ENCODE peak calls at places on chromosomes 12 and 14, in four cellular contexts. X is fibroblast of lung, Y is PC-9, R is suprapubic skin. H is an unnamed sample.

GRCh38 chr14:54642950-54643695 is 76.2 kb downstream of the SAMD4A start:
- DNase-seq in X (peak), Y (no peak), R (no peak), H (peak)

GRCh38 chr12:116541547-116542344 is 17.4 kb upstream of the MAP1LC3B2 start:
- DNase-seq in X (no peak), Y (no peak), R (no peak), H (no peak)

GRCh38 chr12:76830456-76830855 is 48.4 kb downstream of the CSRP2 start:
- DNase-seq in X (peak), Y (no peak), R (no peak), H (no peak)

GRCh38 chr14:103204852-103205540 is 81.7 kb downstream of the TNFAIP2 start:
- DNase-seq in X (peak), Y (no peak), R (peak), H (no peak)

GRCh38 chr12:59020541-59020940 is 100.2 kb upstream of the LRIG3 start:
- DNase-seq in X (no peak), Y (no peak), R (no peak), H (no peak)

GRCh38 chr12:71594214-71594948 is 69.3 kb downstream of the ZFC3H1 start:
- DNase-seq in X (no peak), Y (no peak), R (no peak), H (no peak)

GRCh38 chr12:131608740-131609665 is 101.9 kb upstream of the SFSWAP start:
- DNase-seq in X (peak), Y (peak), R (peak), H (peak)

GRCh38 chr12:98968896-98969295 is 323.8 kb downstream of the APAF1 start:
- DNase-seq in X (no peak), Y (no peak), R (no peak), H (no peak)

GRCh38 chr12:13258212-13258611 is 61.7 kb downstream of the EMP1 start:
- DNase-seq in X (no peak), Y (no peak), R (no peak), H (no peak)

GRCh38 chr12:50221228-50222008 is 54.2 kb upstream of the CERS5 start:
- DNase-seq in X (peak), Y (no peak), R (no peak), H (no peak)

GRCh38 chr12:2239376-2240010 is 186.7 kb downstream of the CACNA1C start:
- DNase-seq in X (no peak), Y (no peak), R (no peak), H (no peak)

GRCh38 chr12:30806989-30807694 is 52.4 kb upstream of the CAPRIN2 start:
- DNase-seq in X (peak), Y (peak), R (no peak), H (peak)

GRCh38 chr12:12157424-12157823 is 86.7 kb downstream of the BCL2L14 start:
- DNase-seq in X (no peak), Y (no peak), R (no peak), H (no peak)

GRCh38 chr12:105192624-105193225 is 43.2 kb downstream of the APPL2 start:
- DNase-seq in X (no peak), Y (no peak), R (no peak), H (no peak)

GRCh38 chr14:73850940-73851339 is 691 bp upstream of the PTGR2 start:
- DNase-seq in X (peak), Y (peak), R (no peak), H (no peak)

GRCh38 chr12:109446-109845 is 42.9 kb downstream of the IQSEC3 start:
- DNase-seq in X (no peak), Y (no peak), R (no peak), H (no peak)

GRCh38 chr12:121697093-121697698 is 15.4 kb upstream of the TMEM120B start:
- DNase-seq in X (peak), Y (peak), R (no peak), H (peak)

GRCh38 chr12:31011336-31011735 is 62.3 kb upstream of the DDX11 start:
- DNase-seq in X (no peak), Y (no peak), R (no peak), H (no peak)

GRCh38 chr14:93818857-93819256 is 30.6 kb upstream of the PRIMA1 start:
- DNase-seq in X (no peak), Y (no peak), R (no peak), H (no peak)

GRCh38 chr12:108697905-108698304 is 33.4 kb downstream of the CORO1C start:
- DNase-seq in X (no peak), Y (no peak), R (no peak), H (no peak)

GRCh38 chr12:52821826-52822660 is 8.1 kb upstream of the KRT4 start:
- DNase-seq in X (no peak), Y (peak), R (no peak), H (no peak)

GRCh38 chr14:20551606-20552005 is 9.2 kb downstream of the RNASE9 start:
- DNase-seq in X (no peak), Y (no peak), R (no peak), H (no peak)

GRCh38 chr14:97177635-97178034 is 380.5 kb downstream of the VRK1 start:
- DNase-seq in X (no peak), Y (no peak), R (no peak), H (no peak)

GRCh38 chr12:122172262-122172939 is 1.6 kb downstream of the IL31 start:
- DNase-seq in X (no peak), Y (no peak), R (no peak), H (no peak)

GRCh38 chr14:47917344-47917954 is 242.0 kb upstream of the MDGA2 start:
- DNase-seq in X (peak), Y (peak), R (no peak), H (no peak)

GRCh38 chr12:121294151-121294889 is 2.2 kb downstream of the CAMKK2 start:
- DNase-seq in X (no peak), Y (no peak), R (peak), H (no peak)

GRCh38 chr12:122336015-122336946 is 70.0 kb upstream of the VPS33A start:
- DNase-seq in X (peak), Y (peak), R (no peak), H (peak)

GRCh38 chr14:41604793-41605534 is 1.7 kb upstream of the LRFN5 start:
- DNase-seq in X (peak), Y (peak), R (no peak), H (no peak)

GRCh38 chr14:78403278-78403815 is 233.2 kb downstream of the NRXN3 start:
- DNase-seq in X (peak), Y (no peak), R (no peak), H (no peak)

GRCh38 chr12:121767525-121768016 is 25.9 kb downstream of the RHOF start:
- DNase-seq in X (peak), Y (no peak), R (no peak), H (no peak)

GRCh38 chr12:101891462-101891971 is 14.1 kb downstream of the DRAM1 start:
- DNase-seq in X (peak), Y (peak), R (no peak), H (peak)

GRCh38 chr14:24070285-24071143 is 848 bp upstream of the CPNE6 start:
- DNase-seq in X (no peak), Y (no peak), R (no peak), H (no peak)

GRCh38 chr14:19800282-19801117 is 3.1 kb upstream of the OR4N2 start:
- DNase-seq in X (no peak), Y (no peak), R (no peak), H (no peak)

GRCh38 chr12:40261937-40262336 is 37.1 kb downstream of the LRRK2 start:
- DNase-seq in X (no peak), Y (no peak), R (no peak), H (no peak)

GRCh38 chr14:36424478-36425102 is 95.4 kb downstream of the NKX2-1 start:
- DNase-seq in X (no peak), Y (no peak), R (no peak), H (no peak)

GRCh38 chr14:54348923-54349615 is 47.7 kb upstream of the CDKN3 start:
- DNase-seq in X (peak), Y (no peak), R (no peak), H (no peak)

GRCh38 chr14:52013984-52014600 is 24.7 kb downstream of the RTRAF start:
- DNase-seq in X (no peak), Y (no peak), R (no peak), H (no peak)

GRCh38 chr12:90253142-90253541 is 544.5 kb upstream of the ATP2B1 start:
- DNase-seq in X (no peak), Y (no peak), R (no peak), H (no peak)

GRCh38 chr12:31714406-31715271 is 14.2 kb downstream of the AMN1 start:
- DNase-seq in X (no peak), Y (no peak), R (no peak), H (no peak)

GRCh38 chr14:92950773-92951172 is 27.8 kb downstream of the CHGA start:
- DNase-seq in X (no peak), Y (no peak), R (no peak), H (no peak)

GRCh38 chr12:75361408-75361807 is 26.9 kb downstream of the GLIPR1L1 start:
- DNase-seq in X (no peak), Y (no peak), R (no peak), H (no peak)

GRCh38 chr12:75360920-75361319 is 26.4 kb downstream of the GLIPR1L1 start:
- DNase-seq in X (no peak), Y (no peak), R (no peak), H (no peak)

GRCh38 chr12:75364918-75365317 is 26.0 kb upstream of the GLIPR1L2 start:
- DNase-seq in X (no peak), Y (no peak), R (no peak), H (no peak)

DNA sequence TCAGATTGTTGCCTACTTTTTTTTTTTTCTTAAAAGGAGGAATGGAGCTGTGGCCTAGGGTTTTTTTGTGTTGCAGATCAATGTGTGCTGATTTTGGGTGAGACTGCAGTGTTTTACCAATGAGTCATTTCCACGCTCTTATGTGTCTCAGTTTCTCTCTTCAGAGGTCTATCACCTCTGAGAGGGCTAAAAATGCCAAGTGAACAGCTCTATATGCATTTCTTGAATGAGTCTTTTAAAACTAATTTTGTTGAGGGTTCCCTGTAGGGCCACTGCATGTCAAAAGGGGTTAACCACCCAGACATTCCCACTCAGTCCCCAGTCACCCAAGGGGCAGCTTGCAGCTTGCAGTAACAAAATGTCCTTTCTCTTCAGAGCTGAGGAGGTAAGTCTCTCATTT is 24.3 kb upstream of the GLIPR1L2 start:
- DNase-seq in X (peak), Y (no peak), R (no peak), H (no peak)
- H3K4me3 ChIP-seq in X (no peak), Y (no peak), R (no peak), H (no peak)

GRCh38 chr12:107057071-107057834 is 36.1 kb downstream of the CRY1 start:
- DNase-seq in X (peak), Y (peak), R (no peak), H (no peak)
- H3K27ac ChIP-seq in X (no peak), Y (peak), R (no peak), H (no peak)

GRCh38 chr14:89384023-89384422 is 33.0 kb downstream of the FOXN3 start:
- DNase-seq in X (no peak), Y (no peak), R (no peak), H (no peak)
- H3K4me3 ChIP-seq in X (no peak), Y (no peak), R (no peak), H (no peak)

DNA sequence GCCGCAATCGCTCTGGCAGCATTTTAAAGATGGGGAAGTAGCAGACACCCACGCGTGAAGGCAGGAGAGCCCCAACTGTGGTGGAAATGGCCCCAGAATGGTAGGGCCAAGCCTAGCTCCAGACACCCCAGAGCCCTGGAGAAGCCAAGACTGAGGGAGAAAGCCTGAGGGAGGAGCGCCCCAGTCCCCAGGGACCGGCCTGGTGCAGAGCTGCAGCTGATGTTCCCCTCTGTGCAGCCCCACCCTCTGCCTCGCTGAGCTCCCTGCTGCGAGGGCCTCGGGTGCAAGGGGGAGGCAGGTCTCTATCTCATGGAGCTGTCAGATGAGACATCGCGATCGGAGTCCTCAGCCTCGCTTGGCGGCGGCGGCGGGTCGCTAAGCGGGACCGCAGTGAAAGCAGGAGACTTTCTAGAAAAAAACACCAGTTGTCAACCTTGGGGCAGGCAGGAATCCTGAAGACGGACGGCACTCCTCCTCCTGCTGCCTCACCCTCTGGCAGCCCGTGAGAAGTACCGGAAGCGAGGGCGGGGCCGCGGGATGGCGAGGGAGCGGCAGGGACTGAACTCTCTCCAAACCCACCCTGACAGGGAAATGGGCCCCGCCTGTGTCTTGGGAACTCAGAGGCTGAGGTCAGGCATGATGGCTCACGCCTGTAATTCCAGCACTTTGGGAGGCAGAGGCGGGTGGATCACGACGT is 6.0 kb downstream of the GAPDH start:
- DNase-seq in X (peak), Y (peak), R (peak), H (peak)
- H3K27ac ChIP-seq in X (peak), Y (peak), R (peak), H (peak)

GRCh38 chr14:104253223-104253822 is 114.9 kb downstream of the KIF26A start:
- DNase-seq in X (no peak), Y (no peak), R (no peak), H (no peak)

GRCh38 chr14:104252256-104253215 is 114.1 kb downstream of the KIF26A start:
- DNase-seq in X (no peak), Y (no peak), R (no peak), H (no peak)

GRCh38 chr14:104254735-104255400 is 116.5 kb downstream of the KIF26A start:
- DNase-seq in X (no peak), Y (no peak), R (no peak), H (no peak)

GRCh38 chr14:104256025-104256424 is 117.6 kb downstream of the KIF26A start:
- DNase-seq in X (no peak), Y (no peak), R (no peak), H (no peak)

GRCh38 chr14:104253901-104254353 is 115.5 kb downstream of the KIF26A start:
- DNase-seq in X (no peak), Y (no peak), R (no peak), H (no peak)
- H3K4me3 ChIP-seq in X (no peak), Y (no peak), R (no peak), H (no peak)

GRCh38 chr12:125092108-125092871 is 27.1 kb downstream of the AACS start:
- DNase-seq in X (no peak), Y (no peak), R (no peak), H (no peak)
- H3K27ac ChIP-seq in X (peak), Y (no peak), R (peak), H (no peak)

GRCh38 chr14:105197274-105197673 is 16.2 kb upstream of the NUDT14 start:
- DNase-seq in X (peak), Y (peak), R (no peak), H (no peak)

GRCh38 chr14:105198588-105198987 is 17.5 kb upstream of the NUDT14 start:
- DNase-seq in X (no peak), Y (no peak), R (no peak), H (no peak)

GRCh38 chr14:105195533-105196227 is 14.6 kb upstream of the NUDT14 start:
- DNase-seq in X (no peak), Y (no peak), R (no peak), H (no peak)

GRCh38 chr14:105195051-105195450 is 13.9 kb upstream of the NUDT14 start:
- DNase-seq in X (no peak), Y (no peak), R (no peak), H (no peak)

DNA sequence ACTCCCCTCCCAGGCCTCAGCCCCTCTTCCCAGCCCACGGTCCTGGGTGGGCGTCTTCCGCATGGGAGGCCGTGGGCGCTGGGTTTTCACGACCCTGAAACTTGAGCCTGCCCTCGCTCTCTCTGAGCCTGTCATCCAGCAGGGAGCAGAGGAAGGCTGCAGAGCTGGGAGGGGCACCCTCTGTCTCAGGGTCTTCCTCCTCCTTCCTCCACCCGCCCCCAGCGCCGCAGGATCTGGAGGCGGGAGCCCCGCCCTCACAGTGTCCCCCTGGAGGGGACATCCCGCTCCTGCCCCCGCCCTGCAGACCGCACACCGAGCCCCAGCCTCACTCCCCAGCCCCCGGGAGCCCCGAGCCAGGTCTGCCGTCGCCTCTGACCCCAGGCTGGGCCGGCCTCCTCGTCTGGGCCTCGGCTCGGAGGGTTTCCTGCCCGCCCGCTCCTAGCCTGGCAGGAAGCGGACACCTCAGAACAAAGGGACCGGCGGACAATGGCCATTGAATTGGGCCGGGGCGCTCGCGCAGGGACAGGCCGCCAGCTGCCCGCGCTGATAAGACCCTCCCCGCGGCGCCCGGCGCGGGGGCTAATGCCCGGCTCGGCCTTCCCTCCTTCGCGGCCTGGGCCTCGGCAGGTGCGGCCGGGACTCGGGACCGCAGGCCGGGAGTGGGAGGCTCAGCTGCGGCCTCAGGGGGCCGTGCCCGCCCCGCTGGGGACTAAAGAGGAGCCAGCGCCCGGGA is 15.3 kb upstream of the NUDT14 start:
- DNase-seq in X (no peak), Y (no peak), R (no peak), H (no peak)
- H3K4me3 ChIP-seq in X (no peak), Y (no peak), R (peak), H (no peak)

GRCh38 chr12:84329933-84330332 is 582.7 kb downstream of the SLC6A15 start:
- DNase-seq in X (no peak), Y (no peak), R (no peak), H (no peak)
- H3K27ac ChIP-seq in X (no peak), Y (no peak), R (no peak), H (no peak)